ENCODE peak calls at places on chromosomes 6 and 20, in seven cellular contexts. One of them, this sample, is unnamed.

GRCh38 chr6:147321260-147321659 is 117.0 kb downstream of the STXBP5 start:
- DNase-seq in H9: no peak
- DNase-seq in IMR-90: no peak
- DNase-seq in H1: no peak
- DNase-seq in mesenchymal stem cell: no peak
- DNase-seq in neuronal stem cell: no peak
- DNase-seq in trophoblast cell: no peak
- DNase-seq in this sample: no peak

GRCh38 chr6:116328528-116328903 is 42.2 kb upstream of the DSE start:
- DNase-seq in neuronal stem cell: no peak
- DNase-seq in H9: no peak
- DNase-seq in trophoblast cell: no peak
- DNase-seq in H1: no peak
- DNase-seq in mesenchymal stem cell: peak; percentile 33
- DNase-seq in IMR-90: peak; percentile 31
- DNase-seq in this sample: no peak

GRCh38 chr20:49323622-49324238 is 45.9 kb upstream of the ZNFX1 start:
- DNase-seq in trophoblast cell: no peak
- DNase-seq in H1: no peak
- DNase-seq in H9: peak; percentile 53
- DNase-seq in mesenchymal stem cell: peak; percentile 74
- DNase-seq in neuronal stem cell: no peak
- DNase-seq in IMR-90: peak; percentile 74
- DNase-seq in this sample: peak; percentile 84

GRCh38 chr6:39200498-39201020 is 28.7 kb downstream of the KCNK5 start:
- DNase-seq in neuronal stem cell: no peak
- DNase-seq in H9: no peak
- DNase-seq in mesenchymal stem cell: no peak
- DNase-seq in trophoblast cell: no peak
- DNase-seq in H1: no peak
- DNase-seq in IMR-90: no peak
- DNase-seq in this sample: no peak

GRCh38 chr20:10982692-10983091 is 308.9 kb upstream of the JAG1 start:
- DNase-seq in neuronal stem cell: no peak
- DNase-seq in trophoblast cell: peak; percentile 84
- DNase-seq in H9: no peak
- DNase-seq in mesenchymal stem cell: peak; percentile 94
- DNase-seq in IMR-90: peak; percentile 94
- DNase-seq in H1: no peak
- DNase-seq in this sample: peak; percentile 92

GRCh38 chr6:38264605-38265004 is 375.1 kb downstream of the BTBD9 start:
- DNase-seq in mesenchymal stem cell: peak; percentile 35
- DNase-seq in H9: peak; percentile 36
- DNase-seq in trophoblast cell: no peak
- DNase-seq in H1: no peak
- DNase-seq in neuronal stem cell: no peak
- DNase-seq in IMR-90: peak; percentile 54
- DNase-seq in this sample: peak; percentile 81

GRCh38 chr6:3035397-3035796 is 32.9 kb upstream of the RIPK1 start:
- DNase-seq in IMR-90: no peak
- DNase-seq in H9: no peak
- DNase-seq in trophoblast cell: no peak
- DNase-seq in neuronal stem cell: no peak
- DNase-seq in H1: no peak
- DNase-seq in mesenchymal stem cell: no peak
- DNase-seq in this sample: peak; percentile 81

GRCh38 chr20:6595704-6596103 is 171.8 kb upstream of the BMP2 start:
- DNase-seq in neuronal stem cell: no peak
- DNase-seq in H9: no peak
- DNase-seq in H1: no peak
- DNase-seq in mesenchymal stem cell: no peak
- DNase-seq in IMR-90: peak; percentile 57
- DNase-seq in trophoblast cell: no peak
- DNase-seq in this sample: peak; percentile 41

GRCh38 chr6:13761361-13762036 is 49.9 kb upstream of the RANBP9 start:
- DNase-seq in mesenchymal stem cell: no peak
- DNase-seq in H9: no peak
- DNase-seq in H1: no peak
- DNase-seq in IMR-90: peak; percentile 25
- DNase-seq in trophoblast cell: no peak
- DNase-seq in neuronal stem cell: no peak
- DNase-seq in this sample: no peak

GRCh38 chr20:51021067-51022025 is 1.6 kb downstream of the KCNG1 start:
- DNase-seq in neuronal stem cell: no peak
- DNase-seq in IMR-90: peak; percentile 61
- DNase-seq in trophoblast cell: no peak
- DNase-seq in H9: no peak
- DNase-seq in H1: peak; percentile 55
- DNase-seq in mesenchymal stem cell: no peak
- DNase-seq in this sample: peak; percentile 81

GRCh38 chr6:33589723-33590530 is 9.9 kb upstream of the BAK1 start:
- DNase-seq in H9: peak; percentile 87
- DNase-seq in IMR-90: peak; percentile 92
- DNase-seq in mesenchymal stem cell: peak; percentile 84
- DNase-seq in neuronal stem cell: no peak
- DNase-seq in H1: peak; percentile 89
- DNase-seq in trophoblast cell: peak; percentile 53
- DNase-seq in this sample: peak; percentile 85

GRCh38 chr6:58419321-58419720 is 1101.9 kb downstream of the PRIM2 start:
- DNase-seq in neuronal stem cell: no peak
- DNase-seq in trophoblast cell: no peak
- DNase-seq in mesenchymal stem cell: no peak
- DNase-seq in H9: no peak
- DNase-seq in IMR-90: no peak
- DNase-seq in H1: no peak
- DNase-seq in this sample: no peak

GRCh38 chr6:2580996-2581395 is 169.7 kb downstream of the MYLK4 start:
- DNase-seq in H1: no peak
- DNase-seq in mesenchymal stem cell: no peak
- DNase-seq in neuronal stem cell: no peak
- DNase-seq in IMR-90: no peak
- DNase-seq in trophoblast cell: no peak
- DNase-seq in H9: no peak
- DNase-seq in this sample: no peak

GRCh38 chr20:63255911-63256704 is 1.8 kb upstream of the NKAIN4 start:
- DNase-seq in neuronal stem cell: no peak
- DNase-seq in trophoblast cell: no peak
- DNase-seq in H9: no peak
- DNase-seq in IMR-90: no peak
- DNase-seq in mesenchymal stem cell: no peak
- DNase-seq in H1: no peak
- DNase-seq in this sample: no peak

GRCh38 chr6:44254957-44255808 is 2.1 kb downstream of the SLC35B2 start:
- DNase-seq in mesenchymal stem cell: no peak
- DNase-seq in trophoblast cell: peak; percentile 26
- DNase-seq in IMR-90: no peak
- DNase-seq in neuronal stem cell: no peak
- DNase-seq in H9: peak; percentile 72
- DNase-seq in H1: peak; percentile 62
- DNase-seq in this sample: peak; percentile 41

GRCh38 chr20:63164681-63165537 is 51.0 kb downstream of the YTHDF1 start:
- DNase-seq in trophoblast cell: no peak
- DNase-seq in IMR-90: no peak
- DNase-seq in neuronal stem cell: no peak
- DNase-seq in mesenchymal stem cell: no peak
- DNase-seq in H9: no peak
- DNase-seq in H1: no peak
- DNase-seq in this sample: no peak

GRCh38 chr6:16769986-16770376 is 8.7 kb upstream of the ATXN1 start:
- DNase-seq in H1: no peak
- DNase-seq in IMR-90: peak; percentile 90
- DNase-seq in neuronal stem cell: no peak
- DNase-seq in H9: no peak
- DNase-seq in trophoblast cell: no peak
- DNase-seq in mesenchymal stem cell: peak; percentile 87
- DNase-seq in this sample: no peak

GRCh38 chr20:61879694-61880093 is 186.0 kb downstream of the TAF4 start:
- DNase-seq in neuronal stem cell: no peak
- DNase-seq in trophoblast cell: no peak
- DNase-seq in IMR-90: no peak
- DNase-seq in H9: no peak
- DNase-seq in H1: no peak
- DNase-seq in mesenchymal stem cell: no peak
- DNase-seq in this sample: no peak

GRCh38 chr6:112307707-112308106 is 39.4 kb upstream of the RFPL4B start:
- DNase-seq in mesenchymal stem cell: no peak
- DNase-seq in trophoblast cell: no peak
- DNase-seq in H9: no peak
- DNase-seq in neuronal stem cell: no peak
- DNase-seq in IMR-90: peak; percentile 53
- DNase-seq in H1: no peak
- DNase-seq in this sample: no peak

GRCh38 chr20:57310821-57311514 is 18.6 kb upstream of the SPO11 start:
- DNase-seq in trophoblast cell: peak; percentile 49
- DNase-seq in IMR-90: no peak
- DNase-seq in H1: no peak
- DNase-seq in neuronal stem cell: no peak
- DNase-seq in H9: no peak
- DNase-seq in mesenchymal stem cell: no peak
- DNase-seq in this sample: no peak

GRCh38 chr6:83574783-83575182 is 62.4 kb downstream of the PRSS35 start:
- DNase-seq in H9: no peak
- DNase-seq in H1: no peak
- DNase-seq in neuronal stem cell: no peak
- DNase-seq in mesenchymal stem cell: no peak
- DNase-seq in IMR-90: no peak
- DNase-seq in trophoblast cell: no peak
- DNase-seq in this sample: no peak

DNA sequence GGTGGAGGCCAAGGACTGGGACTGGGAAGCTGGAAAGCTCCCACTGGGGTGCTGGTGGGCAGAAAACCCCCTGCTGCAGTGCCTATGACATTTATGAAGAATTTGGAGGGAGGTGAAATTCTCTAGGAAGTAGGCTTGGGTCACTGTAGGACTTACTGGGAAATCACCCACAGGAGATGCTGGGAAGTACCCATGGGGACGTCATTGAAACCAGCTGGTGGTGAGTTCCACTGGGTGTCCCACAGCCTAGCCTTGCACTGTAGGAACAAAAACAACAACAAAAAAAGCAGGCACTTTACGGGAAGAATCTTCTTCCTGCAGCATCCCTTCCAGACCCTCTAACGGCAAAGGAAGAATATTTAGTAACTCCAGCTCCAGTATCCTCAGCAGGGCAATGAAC is 26.2 kb downstream of the VIP start:
- DNase-seq in H9: no peak
- DNase-seq in IMR-90: no peak
- DNase-seq in trophoblast cell: no peak
- DNase-seq in mesenchymal stem cell: no peak
- DNase-seq in neuronal stem cell: no peak
- DNase-seq in H1: no peak
- DNase-seq in this sample: no peak
- H2BK120ac ChIP-seq in H9: no peak overlapping the region
- H2BK120ac ChIP-seq in IMR-90: no peak overlapping the region
- H2BK120ac ChIP-seq in trophoblast cell: no peak overlapping the region
- H2BK120ac ChIP-seq in mesenchymal stem cell: no peak overlapping the region
- H2BK120ac ChIP-seq in neuronal stem cell: no peak overlapping the region
- H2BK120ac ChIP-seq in H1: no peak overlapping the region
- H2BK120ac ChIP-seq in this sample: no peak overlapping the region

GRCh38 chr6:151877458-151877857 is 70.0 kb downstream of the ESR1 start:
- DNase-seq in mesenchymal stem cell: no peak
- DNase-seq in IMR-90: no peak
- DNase-seq in H9: no peak
- DNase-seq in H1: no peak
- DNase-seq in trophoblast cell: no peak
- DNase-seq in neuronal stem cell: no peak
- DNase-seq in this sample: no peak
- H2BK120ac ChIP-seq in mesenchymal stem cell: no peak overlapping the region
- H2BK120ac ChIP-seq in IMR-90: no peak overlapping the region
- H2BK120ac ChIP-seq in H9: no peak overlapping the region
- H2BK120ac ChIP-seq in H1: no peak overlapping the region
- H2BK120ac ChIP-seq in trophoblast cell: no peak overlapping the region
- H2BK120ac ChIP-seq in neuronal stem cell: no peak overlapping the region
- H2BK120ac ChIP-seq in this sample: no peak overlapping the region

DNA sequence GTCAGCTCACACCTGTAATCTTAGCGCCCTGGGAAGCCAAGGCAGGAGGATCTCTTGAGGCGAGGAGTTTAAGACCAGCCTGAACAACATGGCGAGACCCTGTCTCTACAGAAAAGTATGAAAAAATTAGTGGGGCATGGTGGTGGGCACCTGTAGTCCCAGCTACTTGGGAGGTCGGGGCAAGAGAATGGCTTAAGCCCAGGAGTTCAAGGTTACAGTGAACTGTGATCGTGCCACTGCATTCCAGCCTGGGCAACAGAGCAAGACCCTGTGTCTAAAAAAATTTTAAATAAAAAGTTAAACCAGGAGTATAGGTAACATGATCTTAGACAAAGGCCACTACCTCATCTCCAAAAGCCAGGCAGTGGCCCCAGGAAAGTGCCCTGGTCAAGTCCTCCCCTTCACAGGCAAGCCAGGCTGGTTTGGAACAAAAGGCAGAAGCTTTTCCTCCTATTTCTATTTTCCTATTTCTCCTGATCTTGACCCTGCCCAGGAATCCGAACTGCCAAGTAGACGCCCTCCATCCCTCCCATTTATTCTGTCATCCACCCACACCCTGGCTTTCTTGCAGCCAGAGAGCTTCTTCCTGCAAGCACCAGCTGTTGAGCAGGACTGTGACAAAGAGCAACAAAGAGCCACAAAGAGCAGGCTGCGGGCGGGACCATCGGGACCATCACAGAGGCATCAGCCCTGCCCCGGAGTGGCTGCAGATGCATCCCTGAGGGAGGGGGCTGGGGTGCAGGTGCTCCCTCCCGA is 149.9 kb upstream of the AFDN start:
- DNase-seq in trophoblast cell: no peak
- DNase-seq in mesenchymal stem cell: peak; percentile 50
- DNase-seq in IMR-90: no peak
- DNase-seq in H1: no peak
- DNase-seq in H9: peak; percentile 54
- DNase-seq in neuronal stem cell: peak; percentile 44
- DNase-seq in this sample: no peak
- H2BK120ac ChIP-seq in trophoblast cell: peak overlapping the region; percentile 30
- H2BK120ac ChIP-seq in mesenchymal stem cell: peak overlapping the region; percentile 80
- H2BK120ac ChIP-seq in IMR-90: no peak overlapping the region
- H2BK120ac ChIP-seq in H1: no peak overlapping the region
- H2BK120ac ChIP-seq in H9: no peak overlapping the region
- H2BK120ac ChIP-seq in neuronal stem cell: peak overlapping the region; percentile 65
- H2BK120ac ChIP-seq in this sample: no peak overlapping the region

GRCh38 chr6:127968394-127968793 is 67.5 kb upstream of the THEMIS start:
- DNase-seq in trophoblast cell: no peak
- DNase-seq in H1: no peak
- DNase-seq in IMR-90: no peak
- DNase-seq in mesenchymal stem cell: no peak
- DNase-seq in neuronal stem cell: no peak
- DNase-seq in H9: no peak
- DNase-seq in this sample: no peak

GRCh38 chr6:127971945-127972391 is 71.1 kb upstream of the THEMIS start:
- DNase-seq in IMR-90: peak; percentile 70
- DNase-seq in neuronal stem cell: no peak
- DNase-seq in H1: no peak
- DNase-seq in trophoblast cell: peak; percentile 50
- DNase-seq in H9: no peak
- DNase-seq in mesenchymal stem cell: peak; percentile 80
- DNase-seq in this sample: peak; percentile 64

GRCh38 chr6:127971386-127971785 is 70.5 kb upstream of the THEMIS start:
- DNase-seq in H9: no peak
- DNase-seq in neuronal stem cell: no peak
- DNase-seq in trophoblast cell: no peak
- DNase-seq in mesenchymal stem cell: no peak
- DNase-seq in H1: no peak
- DNase-seq in IMR-90: no peak
- DNase-seq in this sample: no peak

GRCh38 chr6:127967708-127968107 is 66.8 kb upstream of the THEMIS start:
- DNase-seq in IMR-90: no peak
- DNase-seq in H9: no peak
- DNase-seq in mesenchymal stem cell: no peak
- DNase-seq in H1: no peak
- DNase-seq in neuronal stem cell: no peak
- DNase-seq in trophoblast cell: no peak
- DNase-seq in this sample: no peak

GRCh38 chr6:127969701-127970100 is 68.8 kb upstream of the THEMIS start:
- DNase-seq in H9: no peak
- DNase-seq in H1: no peak
- DNase-seq in mesenchymal stem cell: no peak
- DNase-seq in IMR-90: no peak
- DNase-seq in neuronal stem cell: no peak
- DNase-seq in trophoblast cell: no peak
- DNase-seq in this sample: no peak
- H2BK120ac ChIP-seq in H9: no peak overlapping the region
- H2BK120ac ChIP-seq in H1: no peak overlapping the region
- H2BK120ac ChIP-seq in mesenchymal stem cell: no peak overlapping the region
- H2BK120ac ChIP-seq in IMR-90: no peak overlapping the region
- H2BK120ac ChIP-seq in neuronal stem cell: no peak overlapping the region
- H2BK120ac ChIP-seq in trophoblast cell: no peak overlapping the region
- H2BK120ac ChIP-seq in this sample: no peak overlapping the region